ENCODE peak calls at places on chromosomes 4 and X, in ten cellular contexts. R is tibial artery, P is mesothelial cell of epicardium, S is progenitor cell of endocrine pancreas, G is astrocyte of the spinal cord, Z is ovary, W is kidney, E is AG09309, M is GM10248, O is vagina. Q is an unnamed sample.
A peak's percentile ranks its signal among the peaks of the same experiment; 100 is the strongest.

GRCh38 chrX:37350034-37350365 is 836 bp downstream of the PRRG1 start:
- DNase-seq in P (no peak), W (no peak), G (peak; percentile 15), O (no peak), E (no peak), R (peak; percentile 19), S (no peak), Z (no peak), M (no peak), Q (no peak)

GRCh38 chr4:151362404-151363164 is 37.2 kb upstream of the SH3D19 start:
- DNase-seq in E (peak; percentile 40), Z (peak; percentile 84), M (peak; percentile 83), P (peak; percentile 81), O (no peak), G (peak; percentile 80), W (peak; percentile 87), R (peak; percentile 79), S (peak; percentile 78), Q (peak; percentile 91)

GRCh38 chr4:140049024-140049923 is 104.7 kb downstream of the MAML3 start:
- DNase-seq in M (peak; percentile 16), O (no peak), E (no peak), W (no peak), Z (peak; percentile 68), S (no peak), G (peak; percentile 68), P (peak; percentile 44), R (peak; percentile 24), Q (no peak)

GRCh38 chrX:36683507-36683906 is 324.7 kb upstream of the FAM47C start:
- DNase-seq in R (no peak), G (no peak), E (no peak), W (no peak), M (no peak), O (no peak), Z (no peak), S (no peak), P (no peak), Q (no peak)

GRCh38 chrX:72046447-72046846 is 85.3 kb downstream of the RTL5 start:
- DNase-seq in E (no peak), S (no peak), G (no peak), R (no peak), W (no peak), O (no peak), P (no peak), M (no peak), Z (no peak), Q (no peak)

GRCh38 chrX:113629326-113629725 is 788.7 kb upstream of the AMOT start:
- DNase-seq in E (no peak), M (no peak), G (no peak), R (no peak), S (no peak), W (no peak), Z (no peak), O (no peak), P (no peak), Q (no peak)

GRCh38 chr4:111775908-111776307 is 369.3 kb upstream of the FAM241A start:
- DNase-seq in Z (no peak), E (no peak), O (no peak), S (no peak), W (no peak), G (no peak), M (no peak), P (no peak), R (no peak), Q (no peak)

GRCh38 chrX:86215260-86215659 is 67.0 kb downstream of the DACH2 start:
- DNase-seq in R (no peak), Z (no peak), M (no peak), O (no peak), E (no peak), G (no peak), P (no peak), S (no peak), W (no peak), Q (no peak)

GRCh38 chr4:8860892-8861575 is 10.6 kb downstream of the HMX1 start:
- DNase-seq in S (no peak), E (no peak), O (no peak), R (no peak), P (no peak), G (no peak), Z (no peak), M (no peak), W (no peak), Q (no peak)

GRCh38 chr4:8862334-8862733 is 9.3 kb downstream of the HMX1 start:
- DNase-seq in Z (no peak), S (no peak), W (no peak), E (no peak), G (no peak), R (no peak), P (no peak), O (no peak), M (no peak), Q (no peak)

GRCh38 chr4:8860096-8860891 is 11.3 kb downstream of the HMX1 start:
- DNase-seq in S (no peak), Z (no peak), G (no peak), R (no peak), M (no peak), E (no peak), P (no peak), W (no peak), O (no peak), Q (no peak)

GRCh38 chr4:8862800-8863758 is 8.6 kb downstream of the HMX1 start:
- DNase-seq in M (no peak), E (no peak), S (no peak), R (no peak), P (no peak), Z (no peak), W (no peak), O (no peak), G (no peak), Q (no peak)

DNA sequence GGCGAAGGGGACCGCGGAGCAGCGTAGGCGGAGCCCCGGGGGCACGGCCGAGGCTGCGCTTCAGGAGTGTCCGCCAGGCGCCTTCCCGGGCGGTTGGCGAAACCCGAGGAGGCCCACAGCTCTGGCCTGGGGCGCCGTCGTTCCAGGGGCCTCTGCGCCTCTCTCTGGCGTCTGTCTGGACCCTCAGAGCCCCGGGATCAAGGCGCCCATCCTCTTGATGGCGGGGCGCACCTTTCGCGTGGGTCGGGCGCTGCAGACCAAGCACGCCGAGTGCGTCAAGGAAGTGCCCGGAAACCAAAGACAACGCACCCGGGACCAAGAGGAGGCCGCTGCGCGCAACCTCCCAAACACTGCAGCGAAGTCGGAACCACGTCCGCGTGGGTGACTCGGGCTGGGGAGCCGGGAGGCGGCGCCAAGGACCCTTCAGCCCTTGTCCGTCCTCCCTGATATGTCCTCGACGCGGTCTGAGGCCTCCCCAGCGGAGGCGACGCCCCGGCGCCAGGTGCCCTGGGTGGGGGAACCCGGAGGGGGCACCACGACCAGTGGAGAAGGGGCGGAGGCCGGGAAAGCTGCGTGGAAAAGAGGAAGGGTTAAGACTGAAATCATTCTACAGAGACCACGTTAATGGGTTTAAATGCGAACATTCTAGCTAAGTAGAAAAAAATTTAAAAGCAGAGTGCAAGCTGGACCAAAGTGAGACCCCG is 9.9 kb downstream of the HMX1 start:
- DNase-seq in E (no peak), S (no peak), M (no peak), P (no peak), R (no peak), Z (no peak), W (no peak), O (no peak), G (no peak), Q (no peak)
- TF ChIP-seq CTCF in E (no peak), S (peak; percentile 22), M (no peak), P (no peak), R (no peak), Z (no peak), W (no peak), O (no peak), G (no peak), Q (no peak)

DNA sequence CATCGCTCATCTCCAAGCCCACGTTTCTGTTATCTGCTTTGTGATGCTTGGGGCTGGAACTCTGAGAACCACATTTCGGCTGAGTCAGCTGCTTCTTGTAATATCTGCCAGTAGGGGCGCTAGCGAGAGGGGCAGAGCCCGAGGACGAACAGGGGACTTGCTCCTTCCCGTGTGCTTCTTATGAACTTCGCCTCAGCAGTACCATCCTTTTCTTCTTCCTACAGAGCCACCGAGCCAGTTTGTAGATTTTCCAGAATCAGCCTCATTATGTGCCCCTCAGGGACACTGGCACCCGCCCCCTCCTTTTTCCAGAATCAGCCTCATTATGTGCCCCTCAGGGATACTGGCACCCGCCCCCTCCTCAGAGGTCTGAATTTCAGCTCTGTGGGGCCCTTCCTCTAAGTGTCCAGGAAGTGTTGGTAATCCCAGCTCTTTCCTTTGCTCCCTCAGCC is 441.7 kb upstream of the RASGEF1B start:
- DNase-seq in M (peak; percentile 53), R (no peak), E (no peak), P (peak; percentile 54), G (peak; percentile 1), O (no peak), W (peak; percentile 76), S (peak; percentile 32), Z (no peak), Q (no peak)
- TF ChIP-seq CTCF in M (peak; percentile 57), R (peak; percentile 20), E (peak; percentile 45), P (peak; percentile 48), G (peak; percentile 46), O (no peak), W (peak; percentile 61), S (peak; percentile 79), Z (no peak), Q (peak; percentile 40)

GRCh38 chr4:6373541-6374410 is 98.6 kb downstream of the PPP2R2C start:
- DNase-seq in M (no peak), G (no peak), R (no peak), O (no peak), E (no peak), W (peak; percentile 16), P (no peak), S (no peak), Z (no peak), Q (no peak)

GRCh38 chr4:6372649-6373525 is 99.5 kb downstream of the PPP2R2C start:
- DNase-seq in G (no peak), P (no peak), W (peak; percentile 29), Z (no peak), O (no peak), S (no peak), M (peak; percentile 69), R (no peak), E (no peak), Q (no peak)

GRCh38 chr4:6369924-6370645 is 100.4 kb downstream of the WFS1 start:
- DNase-seq in R (no peak), E (no peak), M (no peak), P (no peak), S (no peak), W (peak; percentile 53), O (no peak), Z (no peak), G (no peak), Q (no peak)

GRCh38 chr4:6371271-6371670 is 101.1 kb downstream of the PPP2R2C start:
- DNase-seq in E (no peak), M (no peak), O (no peak), S (no peak), P (no peak), W (peak; percentile 48), Z (no peak), G (no peak), R (no peak), Q (no peak)

GRCh38 chr4:6371827-6372226 is 100.6 kb downstream of the PPP2R2C start:
- DNase-seq in Z (no peak), O (no peak), R (no peak), G (no peak), S (no peak), M (no peak), W (peak; percentile 72), E (no peak), P (no peak), Q (no peak)
- TF ChIP-seq CTCF in Z (no peak), O (no peak), R (no peak), G (no peak), S (no peak), M (no peak), W (no peak), E (no peak), P (no peak), Q (no peak)

GRCh38 chr4:85495621-85496020 is 20.7 kb downstream of the ARHGAP24 start:
- DNase-seq in P (no peak), S (no peak), E (no peak), O (no peak), W (no peak), Z (no peak), R (no peak), G (no peak), M (no peak), Q (no peak)

GRCh38 chr4:85489273-85489672 is 14.3 kb downstream of the ARHGAP24 start:
- DNase-seq in S (no peak), R (no peak), Z (no peak), M (no peak), W (no peak), E (no peak), P (no peak), O (no peak), G (peak; percentile 46), Q (no peak)

GRCh38 chr4:85488416-85488815 is 13.5 kb downstream of the ARHGAP24 start:
- DNase-seq in M (no peak), P (no peak), E (no peak), S (no peak), G (no peak), Z (no peak), O (no peak), W (no peak), R (no peak), Q (no peak)

GRCh38 chr4:85496146-85496849 is 21.3 kb downstream of the ARHGAP24 start:
- DNase-seq in W (no peak), S (no peak), G (peak; percentile 47), P (no peak), R (no peak), E (no peak), O (no peak), Z (no peak), M (no peak), Q (no peak)

DNA sequence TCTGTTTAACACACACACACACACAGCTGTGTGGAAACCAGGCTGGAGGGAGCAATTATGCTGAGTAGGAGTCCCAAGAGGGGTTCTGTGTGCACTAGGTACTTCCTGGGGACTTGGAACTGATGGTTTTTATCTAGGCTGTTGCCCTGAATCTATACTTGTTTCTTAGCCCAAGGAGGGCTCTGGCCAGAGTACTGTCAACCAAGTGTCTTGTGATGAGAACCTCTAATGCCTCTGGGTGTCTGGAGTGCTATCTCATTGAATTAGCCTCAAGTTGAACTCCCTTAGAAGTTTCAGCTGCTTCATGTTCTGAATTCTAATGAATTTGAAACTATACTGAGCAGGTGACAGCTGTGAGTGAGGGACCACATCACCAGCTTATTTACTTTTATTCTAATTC is 16.6 kb downstream of the ARHGAP24 start:
- DNase-seq in P (no peak), E (no peak), S (no peak), M (no peak), G (no peak), W (no peak), Z (no peak), R (no peak), O (no peak), Q (no peak)
- TF ChIP-seq CTCF in P (no peak), E (no peak), S (no peak), M (no peak), G (no peak), W (no peak), Z (no peak), R (no peak), O (no peak), Q (no peak)